ENCODE peak calls at places on chromosomes 7 and 10, in seven cellular contexts. One of them, this sample, is unnamed.
A peak's percentile ranks its signal among the peaks of the same experiment; 100 is the strongest.

GRCh38 chr10:110179220-110179619 is 28.2 kb upstream of the MXI1 start:
- DNase-seq in H9: no peak
- DNase-seq in H1: peak; percentile 33
- DNase-seq in neuronal stem cell: no peak
- DNase-seq in IMR-90: no peak
- DNase-seq in mesendoderm: no peak
- DNase-seq in mesenchymal stem cell: no peak
- DNase-seq in this sample: no peak

GRCh38 chr10:49037187-49037586 is 78.1 kb downstream of the VSTM4 start:
- DNase-seq in H9: no peak
- DNase-seq in H1: no peak
- DNase-seq in neuronal stem cell: no peak
- DNase-seq in IMR-90: peak; percentile 56
- DNase-seq in mesendoderm: no peak
- DNase-seq in mesenchymal stem cell: no peak
- DNase-seq in this sample: no peak

GRCh38 chr10:35739998-35740397 is 97.9 kb upstream of the FZD8 start:
- DNase-seq in H9: no peak
- DNase-seq in H1: no peak
- DNase-seq in neuronal stem cell: no peak
- DNase-seq in IMR-90: peak; percentile 68
- DNase-seq in mesendoderm: peak; percentile 8
- DNase-seq in mesenchymal stem cell: peak; percentile 56
- DNase-seq in this sample: no peak

GRCh38 chr10:120172371-120172770 is 279.8 kb downstream of the SEC23IP start:
- DNase-seq in H9: no peak
- DNase-seq in H1: no peak
- DNase-seq in neuronal stem cell: no peak
- DNase-seq in IMR-90: no peak
- DNase-seq in mesendoderm: peak; percentile 69
- DNase-seq in mesenchymal stem cell: no peak
- DNase-seq in this sample: no peak

GRCh38 chr10:102660891-102661613 is 16.8 kb downstream of the TRIM8 start:
- DNase-seq in H9: peak; percentile 55
- DNase-seq in H1: peak; percentile 62
- DNase-seq in neuronal stem cell: no peak
- DNase-seq in IMR-90: peak; percentile 73
- DNase-seq in mesendoderm: no peak
- DNase-seq in mesenchymal stem cell: peak; percentile 65
- DNase-seq in this sample: peak; percentile 31

GRCh38 chr10:97903128-97904025 is 53.7 kb downstream of the GOLGA7B start:
- DNase-seq in H9: no peak
- DNase-seq in H1: no peak
- DNase-seq in neuronal stem cell: no peak
- DNase-seq in IMR-90: no peak
- DNase-seq in mesendoderm: no peak
- DNase-seq in mesenchymal stem cell: no peak
- DNase-seq in this sample: no peak

GRCh38 chr7:148334959-148335577 is 255.5 kb upstream of the C7orf33 start:
- DNase-seq in H9: peak; percentile 46
- DNase-seq in H1: no peak
- DNase-seq in neuronal stem cell: peak; percentile 86
- DNase-seq in IMR-90: no peak
- DNase-seq in mesendoderm: peak; percentile 98
- DNase-seq in mesenchymal stem cell: peak; percentile 55
- DNase-seq in this sample: no peak

GRCh38 chr10:114301951-114302710 is 63.1 kb downstream of the VWA2 start:
- DNase-seq in H9: no peak
- DNase-seq in H1: no peak
- DNase-seq in neuronal stem cell: no peak
- DNase-seq in IMR-90: no peak
- DNase-seq in mesendoderm: no peak
- DNase-seq in mesenchymal stem cell: no peak
- DNase-seq in this sample: no peak

GRCh38 chr7:351681-352480 is 61.9 kb downstream of the FOXL3 start:
- DNase-seq in H9: no peak
- DNase-seq in H1: no peak
- DNase-seq in neuronal stem cell: no peak
- DNase-seq in IMR-90: no peak
- DNase-seq in mesendoderm: no peak
- DNase-seq in mesenchymal stem cell: no peak
- DNase-seq in this sample: no peak

GRCh38 chr10:88983206-88983605 is 7.4 kb upstream of the FAS start:
- DNase-seq in H9: no peak
- DNase-seq in H1: no peak
- DNase-seq in neuronal stem cell: no peak
- DNase-seq in IMR-90: peak; percentile 35
- DNase-seq in mesendoderm: no peak
- DNase-seq in mesenchymal stem cell: no peak
- DNase-seq in this sample: no peak

GRCh38 chr7:94562525-94562924 is 52.9 kb downstream of the CASD1 start:
- DNase-seq in H9: no peak
- DNase-seq in H1: no peak
- DNase-seq in neuronal stem cell: no peak
- DNase-seq in IMR-90: peak; percentile 3
- DNase-seq in mesendoderm: no peak
- DNase-seq in mesenchymal stem cell: peak; percentile 10
- DNase-seq in this sample: no peak

GRCh38 chr10:34406463-34407138 is 408.5 kb downstream of the PARD3 start:
- DNase-seq in H9: no peak
- DNase-seq in H1: no peak
- DNase-seq in neuronal stem cell: no peak
- DNase-seq in IMR-90: no peak
- DNase-seq in mesendoderm: no peak
- DNase-seq in mesenchymal stem cell: no peak
- DNase-seq in this sample: no peak

GRCh38 chr7:72467237-72467636 is 55.1 kb upstream of the CALN1 start:
- DNase-seq in H9: no peak
- DNase-seq in H1: no peak
- DNase-seq in neuronal stem cell: no peak
- DNase-seq in IMR-90: no peak
- DNase-seq in mesendoderm: no peak
- DNase-seq in mesenchymal stem cell: no peak
- DNase-seq in this sample: no peak

GRCh38 chr7:117230276-117231046 is 92.4 kb downstream of the WNT2 start:
- DNase-seq in H9: no peak
- DNase-seq in H1: no peak
- DNase-seq in neuronal stem cell: no peak
- DNase-seq in IMR-90: peak; percentile 95
- DNase-seq in mesendoderm: no peak
- DNase-seq in mesenchymal stem cell: peak; percentile 48
- DNase-seq in this sample: peak; percentile 28

GRCh38 chr7:136528329-136528728 is 340.1 kb upstream of the CHRM2 start:
- DNase-seq in H9: no peak
- DNase-seq in H1: no peak
- DNase-seq in neuronal stem cell: no peak
- DNase-seq in IMR-90: peak; percentile 88
- DNase-seq in mesendoderm: peak; percentile 48
- DNase-seq in mesenchymal stem cell: peak; percentile 92
- DNase-seq in this sample: peak; percentile 27

GRCh38 chr10:46253076-46254006 is 33.5 kb upstream of the ANTXRL start:
- DNase-seq in H9: no peak
- DNase-seq in H1: peak; percentile 43
- DNase-seq in neuronal stem cell: no peak
- DNase-seq in IMR-90: no peak
- DNase-seq in mesendoderm: no peak
- DNase-seq in mesenchymal stem cell: no peak
- DNase-seq in this sample: no peak

GRCh38 chr10:95414844-95415545 is 124.2 kb upstream of the PDLIM1 start:
- DNase-seq in H9: no peak
- DNase-seq in H1: no peak
- DNase-seq in neuronal stem cell: no peak
- DNase-seq in IMR-90: no peak
- DNase-seq in mesendoderm: no peak
- DNase-seq in mesenchymal stem cell: no peak
- DNase-seq in this sample: no peak

GRCh38 chr10:7853892-7854289 is 35.6 kb downstream of the TAF3 start:
- DNase-seq in H9: no peak
- DNase-seq in H1: no peak
- DNase-seq in neuronal stem cell: no peak
- DNase-seq in IMR-90: no peak
- DNase-seq in mesendoderm: no peak
- DNase-seq in mesenchymal stem cell: no peak
- DNase-seq in this sample: no peak

GRCh38 chr10:73865459-73866442 is 8.6 kb downstream of the CAMK2G start:
- DNase-seq in H9: no peak
- DNase-seq in H1: no peak
- DNase-seq in neuronal stem cell: no peak
- DNase-seq in IMR-90: no peak
- DNase-seq in mesendoderm: peak; percentile 52
- DNase-seq in mesenchymal stem cell: no peak
- DNase-seq in this sample: no peak

GRCh38 chr10:22649977-22650376 is 64.4 kb downstream of the PIP4K2A start:
- DNase-seq in H9: no peak
- DNase-seq in H1: no peak
- DNase-seq in neuronal stem cell: no peak
- DNase-seq in IMR-90: no peak
- DNase-seq in mesendoderm: no peak
- DNase-seq in mesenchymal stem cell: no peak
- DNase-seq in this sample: no peak

GRCh38 chr7:94486206-94486605 is 23.4 kb upstream of the CASD1 start:
- DNase-seq in H9: no peak
- DNase-seq in H1: no peak
- DNase-seq in neuronal stem cell: no peak
- DNase-seq in IMR-90: no peak
- DNase-seq in mesendoderm: no peak
- DNase-seq in mesenchymal stem cell: no peak
- DNase-seq in this sample: peak; percentile 92

GRCh38 chr10:60480865-60481563 is 91.3 kb upstream of the ANK3 start:
- DNase-seq in H9: no peak
- DNase-seq in H1: no peak
- DNase-seq in neuronal stem cell: no peak
- DNase-seq in IMR-90: peak; percentile 76
- DNase-seq in mesendoderm: no peak
- DNase-seq in mesenchymal stem cell: peak; percentile 34
- DNase-seq in this sample: no peak

GRCh38 chr10:60490013-60490412 is 100.3 kb upstream of the ANK3 start:
- DNase-seq in H9: no peak
- DNase-seq in H1: no peak
- DNase-seq in neuronal stem cell: no peak
- DNase-seq in IMR-90: peak; percentile 34
- DNase-seq in mesendoderm: no peak
- DNase-seq in mesenchymal stem cell: peak; percentile 26
- DNase-seq in this sample: no peak

GRCh38 chr10:60487543-60487942 is 97.9 kb upstream of the ANK3 start:
- DNase-seq in H9: no peak
- DNase-seq in H1: no peak
- DNase-seq in neuronal stem cell: no peak
- DNase-seq in IMR-90: no peak
- DNase-seq in mesendoderm: no peak
- DNase-seq in mesenchymal stem cell: no peak
- DNase-seq in this sample: no peak

GRCh38 chr10:60488111-60488669 is 98.5 kb upstream of the ANK3 start:
- DNase-seq in H9: no peak
- DNase-seq in H1: no peak
- DNase-seq in neuronal stem cell: no peak
- DNase-seq in IMR-90: no peak
- DNase-seq in mesendoderm: no peak
- DNase-seq in mesenchymal stem cell: no peak
- DNase-seq in this sample: no peak

DNA sequence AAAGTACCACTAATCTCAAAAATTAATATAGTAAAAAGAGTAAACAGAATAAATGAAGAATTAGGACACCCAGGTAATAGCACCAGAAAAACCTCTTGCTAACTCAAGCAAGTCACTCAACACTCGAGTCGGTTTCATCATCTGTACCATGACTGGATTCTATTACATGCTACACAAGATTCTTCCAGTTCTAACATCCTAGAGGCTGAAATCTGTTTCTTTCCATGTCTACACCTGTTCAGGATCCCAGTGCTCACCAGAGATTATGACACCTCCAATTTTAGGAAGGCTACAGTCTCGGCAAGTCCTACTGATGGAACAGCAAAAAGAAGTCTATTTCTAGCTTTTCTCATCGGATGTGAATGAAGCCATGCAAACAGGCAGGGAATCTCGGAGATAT is 95.3 kb upstream of the ANK3 start:
- DNase-seq in H9: no peak
- DNase-seq in H1: no peak
- DNase-seq in neuronal stem cell: no peak
- DNase-seq in IMR-90: no peak
- DNase-seq in mesendoderm: no peak
- DNase-seq in mesenchymal stem cell: no peak
- DNase-seq in this sample: no peak
- H3K4me2 ChIP-seq in H9: no peak overlapping the region
- H3K4me2 ChIP-seq in H1: no peak overlapping the region
- H3K4me2 ChIP-seq in neuronal stem cell: no peak overlapping the region
- H3K4me2 ChIP-seq in IMR-90: no peak overlapping the region
- H3K4me2 ChIP-seq in mesendoderm: no peak overlapping the region
- H3K4me2 ChIP-seq in mesenchymal stem cell: no peak overlapping the region
- H3K4me2 ChIP-seq in this sample: no peak overlapping the region

GRCh38 chr10:75286901-75287300 is 51.1 kb upstream of the COMTD1 start:
- DNase-seq in H9: no peak
- DNase-seq in H1: peak; percentile 30
- DNase-seq in neuronal stem cell: no peak
- DNase-seq in IMR-90: no peak
- DNase-seq in mesendoderm: no peak
- DNase-seq in mesenchymal stem cell: no peak
- DNase-seq in this sample: no peak
- H2BK5ac ChIP-seq in H9: no peak overlapping the region
- H2BK5ac ChIP-seq in H1: no peak overlapping the region
- H2BK5ac ChIP-seq in neuronal stem cell: no peak overlapping the region
- H2BK5ac ChIP-seq in IMR-90: no peak overlapping the region
- H2BK5ac ChIP-seq in mesendoderm: no peak overlapping the region
- H2BK5ac ChIP-seq in mesenchymal stem cell: no peak overlapping the region
- H2BK5ac ChIP-seq in this sample: no peak overlapping the region

DNA sequence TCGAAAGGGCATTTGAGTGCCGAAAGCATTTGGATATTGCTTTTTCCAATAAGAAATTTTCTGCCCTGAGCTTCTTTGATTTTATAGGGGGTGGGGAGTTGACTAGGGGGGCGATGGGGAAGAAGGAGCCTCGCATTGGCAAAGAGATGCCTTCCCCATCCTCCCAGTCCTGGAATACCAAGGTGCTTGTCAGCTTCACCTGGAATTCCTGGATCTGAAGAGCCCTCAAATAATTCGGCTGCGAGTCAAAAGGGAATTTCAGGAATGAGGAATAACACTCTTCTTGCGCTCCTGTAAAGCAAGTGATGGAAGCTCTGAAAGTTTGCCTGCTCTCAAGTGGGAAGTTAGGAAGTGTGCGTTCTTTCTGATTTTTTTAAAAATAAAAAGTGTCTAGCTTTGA is 7.3 kb downstream of the NXPH1 start:
- DNase-seq in H9: no peak
- DNase-seq in H1: no peak
- DNase-seq in neuronal stem cell: no peak
- DNase-seq in IMR-90: no peak
- DNase-seq in mesendoderm: peak; percentile 49
- DNase-seq in mesenchymal stem cell: no peak
- DNase-seq in this sample: no peak
- H3K4me2 ChIP-seq in H9: peak overlapping the region; percentile 59
- H3K4me2 ChIP-seq in H1: peak overlapping the region; percentile 100
- H3K4me2 ChIP-seq in neuronal stem cell: no peak overlapping the region
- H3K4me2 ChIP-seq in IMR-90: no peak overlapping the region
- H3K4me2 ChIP-seq in mesendoderm: no peak overlapping the region
- H3K4me2 ChIP-seq in mesenchymal stem cell: no peak overlapping the region
- H3K4me2 ChIP-seq in this sample: no peak overlapping the region

DNA sequence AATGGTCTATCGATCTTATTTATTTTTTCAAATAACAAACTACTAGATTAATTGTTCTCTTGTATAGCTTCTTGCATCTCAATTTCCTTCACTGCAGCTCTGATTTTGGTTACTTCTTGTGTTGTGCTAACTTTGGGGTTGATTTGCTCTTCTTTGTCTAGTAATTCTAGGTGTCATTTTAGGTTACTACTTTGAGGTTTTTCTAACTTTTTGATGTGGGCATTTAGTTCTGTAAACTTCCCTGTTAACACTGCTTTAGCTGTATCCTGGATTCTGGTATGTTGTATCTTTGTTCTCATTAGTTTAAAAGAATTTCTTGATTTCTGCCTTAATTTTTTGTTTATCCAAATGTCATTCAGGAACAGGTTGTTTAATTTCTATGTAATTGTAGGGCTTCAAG is 1188.0 kb downstream of the DNAJB9 start:
- DNase-seq in H9: no peak
- DNase-seq in H1: no peak
- DNase-seq in neuronal stem cell: no peak
- DNase-seq in IMR-90: no peak
- DNase-seq in mesendoderm: no peak
- DNase-seq in mesenchymal stem cell: no peak
- DNase-seq in this sample: no peak
- H2BK5ac ChIP-seq in H9: no peak overlapping the region
- H2BK5ac ChIP-seq in H1: no peak overlapping the region
- H2BK5ac ChIP-seq in neuronal stem cell: no peak overlapping the region
- H2BK5ac ChIP-seq in IMR-90: no peak overlapping the region
- H2BK5ac ChIP-seq in mesendoderm: no peak overlapping the region
- H2BK5ac ChIP-seq in mesenchymal stem cell: no peak overlapping the region
- H2BK5ac ChIP-seq in this sample: no peak overlapping the region

This sample was measured in trophoblast cell.